ENCODE peak calls at places on chromosome 22, in five cellular contexts. K is GM12878, P is upper lobe of left lung, H is K562, E is HepG2. W is an unnamed sample.

GRCh38 chr22:38327805-38328204 is 10.6 kb upstream of the CSNK1E start:
- ATAC-seq in H (no peak), K (no peak), P (no peak), E (no peak), W (no peak)

GRCh38 chr22:25076281-25076680 is 123.4 kb upstream of the CRYBB3 start:
- ATAC-seq in E (no peak), H (no peak), P (no peak), K (peak; percentile 55), W (no peak)

GRCh38 chr22:25219948-25220442 is 556 bp downstream of the CRYBB2 start:
- ATAC-seq in K (no peak), E (no peak), H (no peak), P (no peak), W (no peak)

GRCh38 chr22:35313311-35314121 is 13.8 kb downstream of the TOM1 start:
- ATAC-seq in P (peak; percentile 56), E (peak; percentile 13), K (peak; percentile 9), H (peak; percentile 61), W (peak; percentile 64)

GRCh38 chr22:26945565-26945964 is 288.2 kb downstream of the MIAT start:
- ATAC-seq in H (no peak), K (no peak), E (no peak), P (no peak), W (no peak)

GRCh38 chr22:29071261-29072045 is 1.4 kb upstream of the KREMEN1 start:
- ATAC-seq in K (peak; percentile 72), E (peak; percentile 75), P (peak; percentile 57), H (no peak), W (no peak)

GRCh38 chr22:21775061-21775460 is 39.5 kb upstream of the YPEL1 start:
- ATAC-seq in E (no peak), H (no peak), P (no peak), K (no peak), W (no peak)

GRCh38 chr22:37981282-37982011 is 2.9 kb downstream of the SOX10 start:
- ATAC-seq in P (no peak), E (peak; percentile 83), K (no peak), H (no peak), W (no peak)

GRCh38 chr22:47769652-47770051 is 1007.2 kb downstream of the TBC1D22A start:
- ATAC-seq in K (no peak), H (no peak), E (no peak), P (no peak), W (no peak)

GRCh38 chr22:47772864-47773263 is 1010.4 kb downstream of the TBC1D22A start:
- ATAC-seq in P (no peak), K (no peak), H (no peak), E (no peak), W (no peak)

GRCh38 chr22:47765757-47766156 is 1003.3 kb downstream of the TBC1D22A start:
- ATAC-seq in H (no peak), P (no peak), E (no peak), K (no peak), W (no peak)

GRCh38 chr22:47767403-47767802 is 1005.0 kb downstream of the TBC1D22A start:
- ATAC-seq in P (no peak), H (no peak), E (no peak), K (no peak), W (no peak)

GRCh38 chr22:47768027-47768426 is 1005.6 kb downstream of the TBC1D22A start:
- ATAC-seq in P (no peak), H (no peak), K (no peak), E (no peak), W (no peak)
- TF ChIP-seq EP300 in P (no peak), H (no peak), K (no peak), E (no peak), W (no peak)

DNA sequence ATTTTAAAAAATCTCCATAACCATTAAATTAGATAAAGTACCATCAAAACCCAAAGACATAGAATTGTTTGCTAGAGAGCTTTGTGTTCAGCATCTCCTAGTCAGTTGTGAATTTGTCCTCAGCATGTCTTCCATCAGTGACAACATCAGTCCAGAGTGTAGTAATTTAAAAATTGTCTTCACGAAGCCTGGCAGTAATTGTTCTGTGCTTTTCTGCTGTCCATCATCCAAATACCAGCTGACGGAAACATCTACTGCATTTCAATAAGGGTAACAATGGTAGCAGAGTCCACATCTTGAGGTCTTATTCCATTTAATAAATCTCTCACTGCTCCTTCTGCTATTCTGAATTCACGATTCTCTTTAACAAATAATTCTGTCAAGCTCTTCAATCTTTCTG is 121.5 kb downstream of the ATXN10 start:
- ATAC-seq in K (no peak), H (no peak), P (no peak), E (no peak), W (no peak)
- TF ChIP-seq POLR2AphosphoS5 in K (no peak), H (no peak), P (no peak), E (no peak), W (no peak)

GRCh38 chr22:39520054-39520873 is at the start of gene ATF4:
- ATAC-seq in E (peak; percentile 87), P (peak; percentile 94), K (peak; percentile 91), H (peak; percentile 87), W (peak; percentile 91)
- TF ChIP-seq EP300 in E (peak; percentile 36), P (no peak), K (no peak), H (no peak), W (no peak)

DNA sequence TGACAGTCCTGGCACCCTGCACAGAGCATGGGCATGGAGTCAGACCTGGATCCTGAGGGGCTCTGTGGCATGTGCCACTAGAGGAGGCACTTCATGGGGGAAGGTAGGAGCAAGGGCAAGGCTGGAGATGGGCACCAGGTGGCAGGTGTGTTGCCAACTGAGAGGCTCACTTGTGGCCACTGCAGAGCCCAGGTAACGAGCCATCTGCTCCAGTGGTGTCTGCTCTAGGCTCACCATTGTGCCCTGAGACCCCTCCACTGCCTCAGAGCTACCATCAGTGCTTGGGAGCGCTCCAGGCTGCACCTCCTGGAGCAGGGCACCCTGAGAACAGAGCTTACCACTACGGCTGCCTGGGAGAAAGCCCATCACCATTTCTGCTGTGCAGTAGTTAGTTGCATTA is 1.3 kb upstream of the ZDHHC8 start:
- ATAC-seq in E (peak; percentile 22), K (peak; percentile 8), H (no peak), P (no peak), W (no peak)
- TF ChIP-seq POLR2AphosphoS5 in E (no peak), K (no peak), H (no peak), P (no peak), W (no peak)

DNA sequence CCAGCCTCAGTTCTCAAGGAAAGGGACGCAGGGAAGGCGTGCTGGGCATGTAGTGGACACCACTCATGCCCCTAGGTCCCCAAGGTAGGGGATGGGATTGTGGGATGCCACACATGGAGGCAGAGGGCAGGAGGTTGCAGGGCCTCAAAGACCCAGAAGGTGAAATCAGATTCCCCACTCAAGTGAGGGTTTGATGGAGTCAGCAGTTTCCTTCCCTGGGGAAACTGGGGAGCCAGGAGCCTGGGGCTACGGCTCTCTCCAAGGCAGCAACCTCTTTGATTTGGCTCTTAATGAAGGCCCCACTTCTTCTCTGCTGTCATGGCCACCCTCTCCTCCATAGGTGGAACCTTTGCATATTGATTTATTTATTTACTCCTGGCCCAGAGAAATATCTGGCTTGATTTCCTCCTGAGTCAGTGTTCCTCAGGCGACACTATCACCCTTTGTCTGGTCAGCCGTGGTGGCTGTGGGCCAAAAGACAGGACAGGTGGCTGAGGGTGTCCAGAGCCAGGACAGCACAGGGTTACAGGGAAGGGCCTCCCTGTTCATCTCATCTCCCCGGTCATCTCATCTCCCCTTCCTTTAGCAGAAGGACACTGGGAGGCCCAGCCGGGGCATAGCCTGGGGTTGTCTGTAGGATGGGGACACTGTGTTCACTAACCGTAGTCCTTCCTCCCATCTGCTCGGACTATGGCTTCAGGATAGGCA is 9.6 kb downstream of the GNAZ start:
- ATAC-seq in E (no peak), H (peak; percentile 6), P (no peak), K (no peak), W (no peak)
- TF ChIP-seq EP300 in E (no peak), H (no peak), P (no peak), K (no peak), W (no peak)

GRCh38 chr22:20418211-20418788 is 19.3 kb downstream of the SCARF2 start:
- ATAC-seq in E (peak; percentile 78), H (peak; percentile 84), P (peak; percentile 96), K (peak; percentile 84), W (peak; percentile 95)
- TF ChIP-seq POLR2AphosphoS5 in E (no peak), H (no peak), P (no peak), K (no peak), W (peak; percentile 10)

W was measured in gastroesophageal sphincter.